ENCODE peak calls at places on chromosome 16, in nine cellular contexts. Z is WERI-Rb-1; Y is A172; F is AG09319; K is NCI-H1092 treated with DMSO at 0.1 percent for 48 hours; J is T-helper 2 cell; T is activated T-cell treated with anti-CD3 and anti-CD28 coated beads, Interleukin-2, amount 50 U/mL, for 72 hours; N is left lung; D is SHP77. C is an unnamed sample.

GRCh38 chr16:55703003-55704001 is 47.5 kb downstream of the SLC6A2 start:
- DNase-seq in Z (peak; percentile 25), T (no peak), N (no peak), F (peak; percentile 41), Y (peak; percentile 55), D (peak; percentile 3), K (peak; percentile 35), J (no peak), C (peak; percentile 20)

GRCh38 chr16:30900588-30900987 is 4.2 kb downstream of the CTF1 start:
- DNase-seq in J (no peak), Z (no peak), T (no peak), F (no peak), N (no peak), D (no peak), Y (no peak), K (no peak), C (no peak)

GRCh38 chr16:81531415-81531814 is 86.8 kb downstream of the CMIP start:
- DNase-seq in J (no peak), D (no peak), F (no peak), T (no peak), Y (no peak), Z (no peak), K (no peak), N (no peak), C (no peak)

GRCh38 chr16:23947838-23948237 is 112.1 kb downstream of the PRKCB start:
- DNase-seq in T (no peak), N (no peak), D (no peak), K (peak; percentile 32), Z (no peak), J (no peak), F (no peak), Y (no peak), C (no peak)

GRCh38 chr16:27320261-27321012 is 6.7 kb downstream of the IL4R start:
- DNase-seq in Y (no peak), T (no peak), Z (no peak), J (no peak), D (no peak), K (no peak), F (no peak), N (no peak), C (no peak)

GRCh38 chr16:82016268-82016667 is 5.0 kb upstream of the SDR42E1 start:
- DNase-seq in T (no peak), Y (peak; percentile 72), K (no peak), J (no peak), D (peak; percentile 13), F (peak; percentile 46), Z (peak; percentile 22), N (no peak), C (peak; percentile 71)

GRCh38 chr16:20844588-20844987 is 38.3 kb downstream of the REXO5 start:
- DNase-seq in J (no peak), Y (no peak), Z (no peak), D (no peak), F (no peak), T (no peak), K (no peak), N (no peak), C (no peak)

GRCh38 chr16:3479654-3480216 is 15.6 kb downstream of the C16orf90 start:
- DNase-seq in Y (no peak), J (no peak), Z (no peak), K (no peak), T (peak; percentile 16), F (no peak), N (no peak), D (no peak), C (no peak)

GRCh38 chr16:58499615-58500328 is at the start of gene NDRG4:
- DNase-seq in D (peak; percentile 94), K (peak; percentile 86), N (peak; percentile 72), J (no peak), Z (peak; percentile 70), F (peak; percentile 60), T (peak; percentile 68), Y (peak; percentile 89), C (peak; percentile 84)

GRCh38 chr16:55842369-55843104 is 9.6 kb upstream of the CES1 start:
- DNase-seq in Z (peak; percentile 25), F (peak; percentile 19), J (no peak), D (peak; percentile 1), Y (peak; percentile 25), K (peak; percentile 41), T (peak; percentile 2), N (no peak), C (peak; percentile 27)

GRCh38 chr16:13680021-13680672 is 239.8 kb upstream of the ERCC4 start:
- DNase-seq in K (no peak), D (no peak), Y (no peak), Z (no peak), J (no peak), F (no peak), N (no peak), T (no peak), C (no peak)

GRCh38 chr16:84680843-84681629 is 18.8 kb upstream of the USP10 start:
- DNase-seq in Z (no peak), D (no peak), F (no peak), J (no peak), T (no peak), K (no peak), N (no peak), Y (no peak), C (no peak)

GRCh38 chr16:66250686-66251405 is 115.6 kb upstream of the CDH5 start:
- DNase-seq in Y (peak; percentile 81), K (no peak), F (no peak), J (no peak), T (no peak), D (no peak), N (no peak), Z (no peak), C (no peak)

GRCh38 chr16:83994087-83994486 is 26.0 kb downstream of the NECAB2 start:
- DNase-seq in Z (no peak), Y (peak; percentile 69), F (peak; percentile 77), J (no peak), D (no peak), K (no peak), T (no peak), N (peak; percentile 68), C (peak; percentile 77)

GRCh38 chr16:11204513-11205047 is 51.4 kb downstream of the SOCS1 start:
- DNase-seq in J (no peak), D (no peak), F (no peak), Y (no peak), K (no peak), T (no peak), Z (no peak), N (no peak), C (no peak)

GRCh38 chr16:27922433-27922832 is 141.1 kb downstream of the GSG1L start:
- DNase-seq in T (no peak), J (no peak), D (no peak), F (no peak), Z (no peak), K (no peak), Y (no peak), N (no peak), C (no peak)

GRCh38 chr16:66242672-66243071 is 123.8 kb upstream of the CDH5 start:
- DNase-seq in Z (no peak), D (no peak), T (no peak), J (no peak), Y (no peak), F (no peak), K (no peak), N (no peak), C (no peak)

C was measured in HT1080.